ENCODE peak calls at places on chromosomes 16 and 17, in seven cellular contexts. One of them, this sample, is unnamed.

GRCh38 chr17:52128721-52129120 is 29.8 kb downstream of the CA10 start:
- DNase-seq in HS-5: no peak
- DNase-seq in ACHN: no peak
- DNase-seq in colonic mucosa: no peak
- DNase-seq in caudate nucleus: no peak
- DNase-seq in mucosa of descending colon: no peak
- DNase-seq in astrocyte of the spinal cord: no peak
- DNase-seq in this sample: no peak

GRCh38 chr17:73989671-73990070 is 213.8 kb upstream of the RPL38 start:
- DNase-seq in HS-5: no peak
- DNase-seq in ACHN: no peak
- DNase-seq in colonic mucosa: no peak
- DNase-seq in caudate nucleus: no peak
- DNase-seq in mucosa of descending colon: no peak
- DNase-seq in astrocyte of the spinal cord: no peak
- DNase-seq in this sample: no peak

GRCh38 chr17:67080804-67081203 is 36.5 kb downstream of the CACNG1 start:
- DNase-seq in HS-5: no peak
- DNase-seq in ACHN: no peak
- DNase-seq in colonic mucosa: no peak
- DNase-seq in caudate nucleus: no peak
- DNase-seq in mucosa of descending colon: no peak
- DNase-seq in astrocyte of the spinal cord: no peak
- DNase-seq in this sample: no peak

GRCh38 chr17:77679589-77679988 is 278.9 kb upstream of the TNRC6C start:
- DNase-seq in HS-5: no peak
- DNase-seq in ACHN: no peak
- DNase-seq in colonic mucosa: no peak
- DNase-seq in caudate nucleus: no peak
- DNase-seq in mucosa of descending colon: no peak
- DNase-seq in astrocyte of the spinal cord: no peak
- DNase-seq in this sample: no peak

GRCh38 chr17:3998436-3998835 is 34.2 kb upstream of the ATP2A3 start:
- DNase-seq in HS-5: no peak
- DNase-seq in ACHN: no peak
- DNase-seq in colonic mucosa: no peak
- DNase-seq in caudate nucleus: no peak
- DNase-seq in mucosa of descending colon: no peak
- DNase-seq in astrocyte of the spinal cord: no peak
- DNase-seq in this sample: no peak

GRCh38 chr16:21638573-21638975 is 13.8 kb downstream of the IGSF6 start:
- DNase-seq in HS-5: peak; percentile 82
- DNase-seq in ACHN: no peak
- DNase-seq in colonic mucosa: no peak
- DNase-seq in caudate nucleus: no peak
- DNase-seq in mucosa of descending colon: no peak
- DNase-seq in astrocyte of the spinal cord: peak; percentile 35
- DNase-seq in this sample: no peak

GRCh38 chr17:73586153-73586906 is 57.9 kb downstream of the SDK2 start:
- DNase-seq in HS-5: no peak
- DNase-seq in ACHN: no peak
- DNase-seq in colonic mucosa: no peak
- DNase-seq in caudate nucleus: no peak
- DNase-seq in mucosa of descending colon: no peak
- DNase-seq in astrocyte of the spinal cord: no peak
- DNase-seq in this sample: no peak

GRCh38 chr16:10738231-10739077 is 5.2 kb upstream of the NUBP1 start:
- DNase-seq in HS-5: peak; percentile 68
- DNase-seq in ACHN: peak; percentile 82
- DNase-seq in colonic mucosa: no peak
- DNase-seq in caudate nucleus: peak; percentile 63
- DNase-seq in mucosa of descending colon: no peak
- DNase-seq in astrocyte of the spinal cord: peak; percentile 73
- DNase-seq in this sample: peak; percentile 94

This sample was measured in MV-4-11.